ENCODE peak calls at places on chromosomes 3 and 15, in four cellular contexts. One of them, this sample, is unnamed.

GRCh38 chr15:90880381-90881145 is 3.7 kb upstream of the FES start:
- DNase-seq in effector memory CD4-positive, alpha-beta T cell: no peak
- DNase-seq in cardiac muscle cell: no peak
- DNase-seq in body of pancreas: no peak
- DNase-seq in this sample: no peak

GRCh38 chr3:171266034-171266805 is 194.0 kb downstream of the TNIK start:
- DNase-seq in effector memory CD4-positive, alpha-beta T cell: no peak
- DNase-seq in cardiac muscle cell: no peak
- DNase-seq in body of pancreas: no peak
- DNase-seq in this sample: no peak

GRCh38 chr3:187773963-187774789 is 28.9 kb upstream of the BCL6 start:
- DNase-seq in effector memory CD4-positive, alpha-beta T cell: no peak
- DNase-seq in cardiac muscle cell: no peak
- DNase-seq in body of pancreas: peak; percentile 22
- DNase-seq in this sample: no peak

GRCh38 chr15:78168591-78168990 is 19.4 kb downstream of the IDH3A start:
- DNase-seq in effector memory CD4-positive, alpha-beta T cell: no peak
- DNase-seq in cardiac muscle cell: no peak
- DNase-seq in body of pancreas: no peak
- DNase-seq in this sample: no peak

GRCh38 chr15:90231028-90232017 is 2.4 kb downstream of the CIB1 start:
- DNase-seq in effector memory CD4-positive, alpha-beta T cell: peak; percentile 82
- DNase-seq in cardiac muscle cell: no peak
- DNase-seq in body of pancreas: peak; percentile 55
- DNase-seq in this sample: peak; percentile 89

GRCh38 chr3:184275302-184275701 is 520 bp upstream of the ECE2 start:
- DNase-seq in effector memory CD4-positive, alpha-beta T cell: no peak
- DNase-seq in cardiac muscle cell: no peak
- DNase-seq in body of pancreas: peak; percentile 27
- DNase-seq in this sample: no peak

GRCh38 chr3:45950686-45951600 is 7.7 kb downstream of the CXCR6 start:
- DNase-seq in effector memory CD4-positive, alpha-beta T cell: no peak
- DNase-seq in cardiac muscle cell: no peak
- DNase-seq in body of pancreas: no peak
- DNase-seq in this sample: no peak

GRCh38 chr15:98703291-98703690 is 55.0 kb downstream of the IGF1R start:
- DNase-seq in effector memory CD4-positive, alpha-beta T cell: no peak
- DNase-seq in cardiac muscle cell: no peak
- DNase-seq in body of pancreas: no peak
- DNase-seq in this sample: no peak

GRCh38 chr15:90596943-90597342 is 67.2 kb downstream of the CRTC3 start:
- DNase-seq in effector memory CD4-positive, alpha-beta T cell: no peak
- DNase-seq in cardiac muscle cell: no peak
- DNase-seq in body of pancreas: no peak
- DNase-seq in this sample: no peak

GRCh38 chr3:51977449-51978142 is 2.7 kb downstream of the ABHD14A start:
- DNase-seq in effector memory CD4-positive, alpha-beta T cell: no peak
- DNase-seq in cardiac muscle cell: no peak
- DNase-seq in body of pancreas: no peak
- DNase-seq in this sample: peak; percentile 67

DNA sequence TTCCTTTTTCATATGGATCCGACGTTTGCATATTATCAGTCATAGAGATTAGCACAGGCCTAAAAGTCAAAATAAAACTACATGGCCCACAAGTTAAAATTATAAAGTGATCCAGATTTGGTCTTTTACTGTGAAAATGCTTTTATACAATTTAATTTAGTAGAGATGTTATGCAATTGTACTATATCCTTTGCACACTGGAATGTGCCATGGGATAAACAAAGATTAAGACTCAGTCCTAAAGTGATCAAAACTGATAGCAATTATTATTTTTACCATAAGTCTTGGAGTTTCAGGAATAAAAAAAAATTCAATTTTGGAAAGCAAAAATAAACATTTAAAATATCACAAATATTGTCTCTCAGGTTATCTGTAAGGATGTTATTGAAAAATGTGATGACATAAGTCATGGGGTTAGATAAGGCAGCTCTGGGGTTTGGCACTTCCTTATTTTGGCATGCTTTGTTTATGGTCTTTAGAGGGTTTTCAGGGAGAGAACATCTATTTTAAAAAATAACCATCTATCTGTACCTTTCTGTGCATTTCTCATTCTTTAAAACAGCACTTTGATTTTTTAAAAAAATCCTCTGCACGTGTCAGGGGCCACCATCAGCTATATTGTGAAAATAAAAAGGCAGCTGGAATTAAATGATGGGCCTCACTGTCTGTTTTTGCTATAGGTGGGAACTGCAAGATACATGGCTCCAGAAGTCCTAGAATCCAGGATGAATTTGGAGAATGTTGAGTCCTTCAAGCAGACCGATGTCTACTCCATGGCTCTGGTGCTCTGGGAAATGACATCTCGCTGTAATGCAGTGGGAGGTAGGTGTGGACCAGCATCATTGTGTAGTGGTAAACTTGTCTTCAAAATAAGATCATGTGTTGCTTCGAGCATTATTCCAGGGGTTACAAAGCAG is 67.3 kb downstream of the TGFBR2 start:
- DNase-seq in effector memory CD4-positive, alpha-beta T cell: no peak
- DNase-seq in cardiac muscle cell: no peak
- DNase-seq in body of pancreas: no peak
- DNase-seq in this sample: no peak
- H3K4me1 ChIP-seq in effector memory CD4-positive, alpha-beta T cell: peaks cover 9% of the 10 kb centered on the region
- H3K4me1 ChIP-seq in cardiac muscle cell: peaks cover 1% of the 10 kb centered on the region
- H3K4me1 ChIP-seq in body of pancreas: no peaks in the 10 kb centered on the region
- H3K4me1 ChIP-seq in this sample: peaks cover 61% of the 10 kb centered on the region

DNA sequence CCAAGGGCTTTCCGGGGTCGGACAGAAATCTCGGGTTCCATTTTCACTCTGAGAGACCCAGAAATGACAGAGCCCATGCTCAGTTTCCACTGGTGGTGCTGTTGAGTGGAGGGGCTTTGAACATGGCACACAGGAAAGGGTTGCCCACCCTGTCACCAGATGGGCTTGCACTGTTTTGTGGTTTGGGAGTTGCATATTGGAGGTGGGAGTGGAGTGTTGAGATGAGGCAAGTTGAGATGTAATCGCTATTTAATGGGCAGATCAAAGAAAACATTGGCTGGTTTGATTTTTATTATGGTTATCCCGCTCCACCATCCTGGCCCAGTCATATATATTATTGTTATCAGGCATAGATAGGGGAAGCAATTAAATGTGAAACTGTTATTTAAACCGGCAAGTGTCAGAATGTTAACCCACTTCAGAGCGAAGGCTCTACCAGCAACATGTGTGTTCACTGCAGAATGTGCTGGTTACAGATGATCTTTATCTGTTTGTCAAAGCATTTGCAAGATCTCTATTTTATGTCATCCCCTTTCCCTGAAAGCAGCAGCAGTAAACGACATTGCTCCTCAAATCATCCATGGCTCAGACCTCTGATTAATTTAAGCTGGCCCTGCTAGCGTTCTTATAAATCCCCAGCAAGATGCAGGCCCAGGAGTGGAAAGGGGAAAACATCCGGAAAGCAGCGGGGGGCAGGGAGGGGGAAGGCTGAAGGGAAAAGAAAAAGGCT is 58.3 kb upstream of the TSEN2 start:
- DNase-seq in effector memory CD4-positive, alpha-beta T cell: no peak
- DNase-seq in cardiac muscle cell: no peak
- DNase-seq in body of pancreas: no peak
- DNase-seq in this sample: no peak
- H3K4me1 ChIP-seq in effector memory CD4-positive, alpha-beta T cell: no peaks in the 10 kb centered on the region
- H3K4me1 ChIP-seq in cardiac muscle cell: peaks cover 4% of the 10 kb centered on the region
- H3K4me1 ChIP-seq in body of pancreas: peaks cover 9% of the 10 kb centered on the region
- H3K4me1 ChIP-seq in this sample: no peaks in the 10 kb centered on the region

DNA sequence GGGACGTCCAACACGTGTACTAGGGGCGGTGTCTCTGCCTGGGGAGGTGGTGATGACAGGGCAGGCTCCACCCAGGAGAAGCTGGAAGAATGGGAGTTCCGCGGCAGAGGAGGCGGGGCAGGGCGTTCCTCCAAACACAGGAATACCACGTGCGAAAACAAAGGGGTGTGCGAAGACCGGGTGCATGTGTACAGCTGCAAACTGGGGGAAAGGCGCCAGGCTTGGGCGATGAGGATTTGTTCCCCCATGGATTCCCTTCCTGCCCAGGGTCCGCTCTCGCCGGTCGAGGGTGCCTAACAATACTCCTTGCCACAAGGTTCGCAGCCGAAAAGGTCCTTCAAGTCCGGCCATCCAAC is 500 bp upstream of the ZSCAN2 start:
- DNase-seq in effector memory CD4-positive, alpha-beta T cell: peak; percentile 63
- DNase-seq in cardiac muscle cell: peak; percentile 62
- DNase-seq in body of pancreas: peak; percentile 88
- DNase-seq in this sample: peak; percentile 73
- H3K4me1 ChIP-seq in effector memory CD4-positive, alpha-beta T cell: peaks cover 29% of the 10 kb centered on the region
- H3K4me1 ChIP-seq in cardiac muscle cell: no peaks in the 10 kb centered on the region
- H3K4me1 ChIP-seq in body of pancreas: peaks cover 36% of the 10 kb centered on the region
- H3K4me1 ChIP-seq in this sample: peaks cover 33% of the 10 kb centered on the region

GRCh38 chr15:60591491-60592385 is 112.8 kb upstream of the ICE2 start:
- DNase-seq in effector memory CD4-positive, alpha-beta T cell: no peak
- DNase-seq in cardiac muscle cell: peak; percentile 81
- DNase-seq in body of pancreas: peak; percentile 54
- DNase-seq in this sample: no peak

GRCh38 chr15:60585743-60586708 is 107.1 kb upstream of the ICE2 start:
- DNase-seq in effector memory CD4-positive, alpha-beta T cell: peak; percentile 60
- DNase-seq in cardiac muscle cell: peak; percentile 83
- DNase-seq in body of pancreas: peak; percentile 69
- DNase-seq in this sample: no peak

GRCh38 chr15:60590935-60591490 is 112.1 kb upstream of the ICE2 start:
- DNase-seq in effector memory CD4-positive, alpha-beta T cell: no peak
- DNase-seq in cardiac muscle cell: peak; percentile 73
- DNase-seq in body of pancreas: peak; percentile 67
- DNase-seq in this sample: peak; percentile 38

GRCh38 chr15:60589728-60590127 is 110.8 kb upstream of the ICE2 start:
- DNase-seq in effector memory CD4-positive, alpha-beta T cell: no peak
- DNase-seq in cardiac muscle cell: no peak
- DNase-seq in body of pancreas: no peak
- DNase-seq in this sample: no peak

GRCh38 chr15:60589253-60589652 is 110.3 kb upstream of the ICE2 start:
- DNase-seq in effector memory CD4-positive, alpha-beta T cell: no peak
- DNase-seq in cardiac muscle cell: no peak
- DNase-seq in body of pancreas: no peak
- DNase-seq in this sample: no peak
- H3K4me1 ChIP-seq in effector memory CD4-positive, alpha-beta T cell: peaks cover 38% of the 10 kb centered on the region
- H3K4me1 ChIP-seq in cardiac muscle cell: no peaks in the 10 kb centered on the region
- H3K4me1 ChIP-seq in body of pancreas: peaks cover 46% of the 10 kb centered on the region
- H3K4me1 ChIP-seq in this sample: peaks cover 64% of the 10 kb centered on the region

DNA sequence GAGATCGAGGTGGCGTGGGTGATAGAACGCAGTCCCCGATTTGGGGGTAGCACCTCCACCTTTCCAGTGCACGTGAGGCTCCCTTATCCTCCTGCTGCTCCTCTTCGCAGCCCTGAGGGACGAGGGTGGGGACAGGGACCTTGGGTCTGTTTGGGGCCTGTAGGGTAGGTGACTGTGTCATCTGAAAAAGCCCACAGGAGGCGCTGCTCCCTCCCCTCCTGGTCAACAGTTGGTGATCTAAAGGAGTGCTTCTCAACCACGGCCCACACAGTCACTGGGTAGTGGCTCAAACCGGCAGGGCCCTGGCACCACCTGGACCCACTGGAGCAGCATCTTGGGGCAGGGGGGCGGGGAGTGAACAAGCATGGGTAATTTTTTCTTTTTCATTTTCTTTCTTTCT is 7.1 kb downstream of the LRRK1 start:
- DNase-seq in effector memory CD4-positive, alpha-beta T cell: no peak
- DNase-seq in cardiac muscle cell: no peak
- DNase-seq in body of pancreas: no peak
- DNase-seq in this sample: no peak
- H3K4me1 ChIP-seq in effector memory CD4-positive, alpha-beta T cell: no peaks in the 10 kb centered on the region
- H3K4me1 ChIP-seq in cardiac muscle cell: peaks cover 11% of the 10 kb centered on the region
- H3K4me1 ChIP-seq in body of pancreas: no peaks in the 10 kb centered on the region
- H3K4me1 ChIP-seq in this sample: no peaks in the 10 kb centered on the region

DNA sequence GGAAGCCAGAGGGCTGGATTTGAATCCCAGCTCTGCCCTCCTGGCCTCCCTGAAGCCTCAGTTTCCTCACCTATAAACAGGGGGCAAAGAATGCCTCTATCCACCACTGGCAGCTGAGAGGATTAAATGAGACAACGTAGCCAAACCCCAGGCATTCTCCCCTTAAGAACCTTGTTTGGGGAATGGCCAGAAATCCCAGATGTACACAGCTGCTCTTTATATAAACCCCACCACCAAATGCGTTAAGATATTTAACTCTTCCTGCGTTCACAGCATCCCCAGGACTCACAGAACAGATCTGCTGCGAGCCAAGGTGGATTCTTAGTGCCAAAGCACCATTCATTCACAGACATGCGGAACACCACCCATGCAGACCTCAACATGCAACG is 5.3 kb downstream of the TLE3 start:
- DNase-seq in effector memory CD4-positive, alpha-beta T cell: no peak
- DNase-seq in cardiac muscle cell: no peak
- DNase-seq in body of pancreas: no peak
- DNase-seq in this sample: no peak
- H3K4me1 ChIP-seq in effector memory CD4-positive, alpha-beta T cell: peaks cover 25% of the 10 kb centered on the region
- H3K4me1 ChIP-seq in cardiac muscle cell: peaks cover 37% of the 10 kb centered on the region
- H3K4me1 ChIP-seq in body of pancreas: peaks cover 77% of the 10 kb centered on the region
- H3K4me1 ChIP-seq in this sample: peaks cover 63% of the 10 kb centered on the region

DNA sequence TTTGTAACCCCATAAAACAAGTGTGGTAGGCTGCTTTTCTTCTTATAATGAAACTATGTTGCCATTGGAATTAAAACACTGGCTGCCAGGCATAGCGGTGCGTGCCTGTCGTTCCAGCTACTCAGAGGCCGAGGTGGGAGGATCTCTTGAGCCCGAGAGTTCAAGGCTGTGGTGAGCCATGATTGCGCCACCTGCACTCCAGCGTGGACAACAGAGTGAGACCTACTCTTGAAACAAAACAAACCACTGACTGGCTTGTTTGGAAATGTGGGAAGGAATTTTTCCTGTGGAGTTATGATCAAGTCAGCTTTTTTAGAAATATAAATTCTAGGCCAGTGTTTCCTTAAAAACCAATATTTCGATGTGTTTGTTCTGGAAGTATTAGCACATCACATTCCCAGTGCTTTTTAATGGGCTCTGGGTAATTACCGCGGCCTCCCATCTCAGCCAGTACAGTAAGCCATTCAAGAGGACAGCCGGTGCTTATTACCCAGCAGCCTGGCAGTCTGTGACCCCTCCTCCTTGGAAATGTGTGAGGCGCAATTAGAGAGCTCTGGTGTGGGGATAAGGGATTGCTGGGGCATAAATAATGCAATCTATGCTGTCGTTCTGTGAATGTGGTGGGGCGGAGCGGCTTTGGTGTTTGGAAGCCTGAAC is 58.3 kb upstream of the TRAK1 start:
- DNase-seq in effector memory CD4-positive, alpha-beta T cell: no peak
- DNase-seq in cardiac muscle cell: no peak
- DNase-seq in body of pancreas: peak; percentile 60
- DNase-seq in this sample: no peak
- H3K4me1 ChIP-seq in effector memory CD4-positive, alpha-beta T cell: no peaks in the 10 kb centered on the region
- H3K4me1 ChIP-seq in cardiac muscle cell: peaks cover 40% of the 10 kb centered on the region
- H3K4me1 ChIP-seq in body of pancreas: peaks cover 45% of the 10 kb centered on the region
- H3K4me1 ChIP-seq in this sample: no peaks in the 10 kb centered on the region

DNA sequence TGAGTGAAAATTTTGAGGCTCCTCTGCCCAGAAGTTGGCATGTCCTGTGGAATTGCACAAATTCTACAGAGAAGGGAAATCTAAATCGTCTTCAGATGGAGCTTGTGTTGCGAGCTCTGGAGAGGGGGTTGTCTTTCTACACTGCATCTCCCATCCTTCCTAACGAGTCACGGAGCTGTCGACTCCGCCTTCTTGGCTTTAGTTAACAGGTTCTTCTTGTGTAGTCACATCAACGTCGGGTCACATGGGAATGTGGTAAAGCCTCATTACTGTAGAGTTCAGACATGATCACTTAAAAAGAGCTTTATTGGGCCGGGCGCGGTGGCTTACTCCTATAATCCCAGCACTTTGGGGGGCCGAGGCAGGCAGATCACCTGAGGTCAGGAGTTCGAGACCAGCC is 60.0 kb downstream of the DNASE1L3 start:
- DNase-seq in effector memory CD4-positive, alpha-beta T cell: no peak
- DNase-seq in cardiac muscle cell: no peak
- DNase-seq in body of pancreas: no peak
- DNase-seq in this sample: no peak
- H3K4me1 ChIP-seq in effector memory CD4-positive, alpha-beta T cell: no peaks in the 10 kb centered on the region
- H3K4me1 ChIP-seq in cardiac muscle cell: no peaks in the 10 kb centered on the region
- H3K4me1 ChIP-seq in body of pancreas: peaks cover 9% of the 10 kb centered on the region
- H3K4me1 ChIP-seq in this sample: no peaks in the 10 kb centered on the region